ENCODE peak calls at places on chromosomes 2 and 18, in four cellular contexts. W is SJCRH30, F is uterus, D is A549. J is an unnamed sample.

GRCh38 chr2:235330775-235331438 is 162.9 kb upstream of the AGAP1 start:
- DNase-seq in F (no peak), W (peak), D (peak), J (no peak)

GRCh38 chr2:24008672-24009366 is 1.1 kb upstream of the MFSD2B start:
- DNase-seq in W (no peak), F (no peak), D (peak), J (no peak)

GRCh38 chr2:190460533-190460932 is 52.4 kb downstream of the MFSD6 start:
- DNase-seq in W (no peak), D (no peak), F (no peak), J (no peak)

GRCh38 chr18:62715829-62716678 is 713 bp downstream of the PHLPP1 start:
- DNase-seq in D (peak), W (peak), F (peak), J (peak)

GRCh38 chr2:148885209-148885608 is 10.2 kb downstream of the KIF5C start:
- DNase-seq in F (no peak), W (no peak), D (no peak), J (no peak)

GRCh38 chr2:149572102-149572953 is 15.2 kb downstream of the MMADHC start:
- DNase-seq in D (no peak), F (no peak), W (no peak), J (no peak)

GRCh38 chr2:86512922-86513321 is 50.3 kb downstream of the CHMP3 start:
- DNase-seq in F (no peak), W (no peak), D (no peak), J (no peak)

GRCh38 chr2:166932032-166932431 is 43.8 kb downstream of the XIRP2 start:
- DNase-seq in W (no peak), F (no peak), D (no peak), J (no peak)

GRCh38 chr18:13915973-13916372 is 637 bp upstream of the MC2R start:
- DNase-seq in F (no peak), W (peak), D (no peak), J (no peak)

GRCh38 chr2:64654063-64654811 is 524 bp upstream of the SERTAD2 start:
- DNase-seq in W (peak), D (peak), F (peak), J (peak)

GRCh38 chr2:119864318-119864717 is 104.6 kb downstream of the PTPN4 start:
- DNase-seq in F (no peak), D (no peak), W (no peak), J (no peak)

GRCh38 chr2:88345842-88346241 is 106.7 kb downstream of the FOXI3 start:
- DNase-seq in F (no peak), W (no peak), D (no peak), J (no peak)

GRCh38 chr2:191410646-191411436 is 165.6 kb downstream of the MYO1B start:
- DNase-seq in D (no peak), W (no peak), F (no peak), J (no peak)

GRCh38 chr2:84958135-84959044 is 12.6 kb upstream of the KCMF1 start:
- DNase-seq in F (no peak), D (peak), W (peak), J (no peak)

GRCh38 chr18:26468931-26469340 is 79.4 kb downstream of the KCTD1 start:
- DNase-seq in W (peak), F (no peak), D (peak), J (peak)

GRCh38 chr2:231399853-231400667 is 4.5 kb downstream of the B3GNT7 start:
- DNase-seq in D (peak), W (peak), F (peak), J (peak)

GRCh38 chr2:54122939-54123338 is 7.5 kb downstream of the ACYP2 start:
- DNase-seq in W (no peak), F (no peak), D (peak), J (no peak)

GRCh38 chr2:67776276-67776675 is 286.5 kb downstream of the C1D start:
- DNase-seq in F (no peak), D (no peak), W (no peak), J (no peak)

GRCh38 chr2:56741601-56742102 is 557.9 kb downstream of the CCDC85A start:
- DNase-seq in D (peak), W (peak), F (peak), J (no peak)

GRCh38 chr2:44772670-44773378 is 168.7 kb upstream of the SIX3 start:
- DNase-seq in W (peak), D (no peak), F (no peak), J (peak)

GRCh38 chr18:65057439-65058083 is 693.3 kb upstream of the CDH7 start:
- DNase-seq in F (no peak), D (no peak), W (no peak), J (no peak)

GRCh38 chr2:36544638-36545338 is 53.2 kb downstream of the FEZ2 start:
- DNase-seq in W (no peak), F (no peak), D (peak), J (no peak)

DNA sequence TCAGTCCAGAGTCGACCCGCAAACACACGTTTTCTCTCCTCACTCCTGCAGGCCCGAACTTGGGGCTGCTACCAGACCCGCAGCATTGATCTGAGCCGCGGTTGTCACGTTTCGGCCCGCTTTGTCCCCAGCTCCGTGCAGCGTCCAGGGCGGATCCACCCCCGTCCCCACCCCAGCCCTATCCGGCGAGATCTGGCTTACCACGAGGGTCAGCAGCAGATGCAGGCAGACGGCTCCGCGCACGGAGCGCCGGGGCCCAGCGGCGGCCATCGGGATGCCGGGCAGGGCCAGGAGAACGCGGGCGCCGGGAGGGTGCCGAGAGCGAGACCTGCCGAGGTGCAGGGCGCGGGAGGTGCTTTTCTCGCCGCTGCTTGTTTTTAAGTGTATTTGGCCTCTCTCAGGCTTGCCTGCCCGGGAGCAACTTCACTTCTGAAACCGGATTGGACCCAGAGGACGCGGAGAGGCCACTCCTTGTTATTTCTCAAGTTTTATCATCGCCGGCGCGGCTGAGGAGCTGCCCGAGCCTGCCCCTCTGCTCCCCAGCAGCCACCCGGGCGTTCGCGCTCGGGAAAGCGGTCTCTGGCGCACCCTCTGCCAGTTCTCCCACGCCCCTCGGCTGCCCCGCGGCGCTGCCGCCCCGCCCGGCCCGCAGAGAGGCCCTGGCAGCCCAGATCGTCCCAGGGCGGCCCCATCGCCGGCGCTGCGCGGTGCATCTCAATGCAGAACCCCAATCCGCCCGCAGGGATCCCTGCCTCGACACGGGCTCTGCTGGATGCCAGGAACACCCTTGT is at the start of gene DSC3:
- DNase-seq in W (no peak), D (peak), F (peak), J (peak)
- H3K4me3 ChIP-seq in W (no peak), D (peak), F (peak), J (peak)

GRCh38 chr2:74488643-74489481 is 6.0 kb downstream of the TTC31 start:
- DNase-seq in W (no peak), D (no peak), F (no peak), J (peak)
- H3K27ac ChIP-seq in W (no peak), D (no peak), F (no peak), J (peak)

GRCh38 chr2:69306612-69306896 is 80.5 kb downstream of the GFPT1 start:
- DNase-seq in W (no peak), F (no peak), D (no peak), J (no peak)
- H3K4me3 ChIP-seq in W (no peak), F (peak), D (peak), J (peak)

GRCh38 chr2:29462293-29462692 is 347.1 kb downstream of the CLIP4 start:
- DNase-seq in W (no peak), F (no peak), D (no peak), J (no peak)
- H3K27ac ChIP-seq in W (peak), F (no peak), D (no peak), J (no peak)

GRCh38 chr2:207163053-207163814 is 2.5 kb downstream of the KLF7 start:
- DNase-seq in W (no peak), D (peak), F (peak), J (no peak)

GRCh38 chr2:207160115-207160514 is 5.6 kb downstream of the KLF7 start:
- DNase-seq in F (no peak), D (no peak), W (no peak), J (no peak)

GRCh38 chr2:207161724-207162123 is 4.0 kb downstream of the KLF7 start:
- DNase-seq in D (peak), W (no peak), F (no peak), J (no peak)

GRCh38 chr2:207162319-207162718 is 3.4 kb downstream of the KLF7 start:
- DNase-seq in F (no peak), D (no peak), W (no peak), J (no peak)

DNA sequence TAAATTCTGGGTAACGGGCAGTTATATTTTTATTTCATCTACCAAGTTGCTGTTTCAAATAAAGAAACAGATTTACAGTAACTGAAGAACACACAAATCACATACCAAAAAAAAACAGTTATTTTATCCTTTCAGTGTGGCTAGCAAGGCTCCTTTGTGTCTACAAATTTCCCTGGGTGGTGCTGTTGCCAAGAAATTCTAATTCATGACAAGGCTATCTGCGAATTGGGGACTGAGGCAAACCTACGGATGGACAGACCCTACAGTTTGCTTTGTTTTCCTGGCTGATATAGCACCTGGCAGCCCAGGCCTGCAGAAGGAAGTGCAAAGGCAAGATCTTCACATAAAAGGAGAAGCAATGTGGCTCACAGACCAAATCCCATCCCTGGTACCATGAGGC is 4.5 kb downstream of the KLF7 start:
- DNase-seq in F (no peak), W (no peak), D (no peak), J (no peak)
- H3K4me3 ChIP-seq in F (peak), W (no peak), D (peak), J (no peak)

DNA sequence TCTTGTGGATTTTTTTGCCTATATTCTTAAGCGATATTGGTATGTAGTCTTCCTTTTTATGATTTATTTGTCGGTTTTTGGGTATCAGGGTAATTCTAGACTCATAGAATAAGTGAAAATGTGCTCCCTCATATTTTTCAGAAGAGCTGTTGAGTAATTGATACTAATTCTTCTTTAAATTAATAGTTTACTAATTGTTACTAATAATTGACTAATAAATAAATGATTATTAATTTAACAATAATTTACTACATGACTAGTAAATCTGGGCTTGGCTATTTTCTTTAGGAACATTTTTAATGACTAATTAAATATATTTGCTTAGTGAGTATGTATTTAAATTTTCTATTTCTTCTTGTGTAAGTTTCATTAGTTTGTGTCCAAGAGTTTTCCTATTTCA is 325.0 kb downstream of the ADCYAP1 start:
- DNase-seq in W (no peak), D (no peak), F (no peak), J (no peak)
- H3K27ac ChIP-seq in W (no peak), D (no peak), F (no peak), J (no peak)

DNA sequence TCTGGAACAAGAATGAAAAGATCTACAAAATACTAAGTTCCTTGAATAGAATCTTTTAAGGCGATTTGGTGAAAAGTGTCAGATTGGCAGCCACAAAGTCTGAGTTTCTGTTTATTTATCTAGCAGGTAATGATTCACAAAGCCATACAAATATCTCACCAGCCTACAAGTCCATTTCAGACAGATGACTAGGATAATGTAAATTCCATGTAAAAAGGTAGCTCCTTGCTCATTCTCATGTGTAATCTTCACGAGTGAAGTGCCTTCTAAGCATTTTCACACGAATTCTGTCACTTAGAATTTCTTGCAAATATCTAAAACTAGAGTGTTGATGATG is 221.8 kb upstream of the RBBP8 start:
- DNase-seq in W (no peak), D (peak), F (no peak), J (no peak)
- H3K4me3 ChIP-seq in W (no peak), D (peak), F (peak), J (no peak)

GRCh38 chr2:39484206-39484605 is 47.1 kb upstream of the MAP4K3 start:
- DNase-seq in D (no peak), F (peak), W (no peak), J (no peak)
- H3K27ac ChIP-seq in D (peak), F (no peak), W (no peak), J (no peak)

GRCh38 chr2:238231251-238231793 is 8.5 kb downstream of the HES6 start:
- DNase-seq in F (peak), W (no peak), D (peak), J (no peak)
- H3K4me3 ChIP-seq in F (peak), W (no peak), D (peak), J (no peak)

J was measured in WERI-Rb-1.